ENCODE peak calls at places on chromosomes 3 and 15, in seven cellular contexts. J is stomach, P is K562, I is H1, T is A549, D is tibial nerve, H is suprapubic skin. U is an unnamed sample.

GRCh38 chr15:99054025-99054387 is 46.4 kb upstream of the PGPEP1L start:
- DNase-seq in J (no peak), P (no peak), I (no peak), T (no peak), D (no peak), H (no peak), U (no peak)

GRCh38 chr15:74835312-74835823 is 7.6 kb downstream of the ULK3 start:
- DNase-seq in J (peak), P (peak), I (peak), T (peak), D (peak), H (no peak), U (peak)

GRCh38 chr15:31434418-31435255 is 108.0 kb downstream of the KLF13 start:
- DNase-seq in J (peak), P (peak), I (no peak), T (no peak), D (peak), H (peak), U (peak)

GRCh38 chr3:149599236-149599635 is 58.6 kb downstream of the WWTR1 start:
- DNase-seq in J (no peak), P (no peak), I (no peak), T (no peak), D (peak), H (no peak), U (no peak)

GRCh38 chr3:33467786-33468185 is 27.6 kb upstream of the UBP1 start:
- DNase-seq in J (no peak), P (no peak), I (no peak), T (no peak), D (no peak), H (no peak), U (no peak)

GRCh38 chr3:175433026-175433668 is 574.0 kb downstream of the NAALADL2 start:
- DNase-seq in J (no peak), P (no peak), I (no peak), T (no peak), D (no peak), H (no peak), U (no peak)

GRCh38 chr3:37979798-37980476 is 10.6 kb upstream of the VILL start:
- DNase-seq in J (no peak), P (no peak), I (no peak), T (no peak), D (no peak), H (no peak), U (no peak)

GRCh38 chr3:177596248-177596821 is 399.1 kb upstream of the TBL1XR1 start:
- DNase-seq in J (peak), P (no peak), I (no peak), T (peak), D (no peak), H (no peak), U (no peak)

GRCh38 chr15:60840703-60841411 is 361.9 kb upstream of the ICE2 start:
- DNase-seq in J (no peak), P (no peak), I (no peak), T (no peak), D (no peak), H (no peak), U (no peak)

GRCh38 chr3:143421556-143421955 is 302.0 kb downstream of the CHST2 start:
- DNase-seq in J (no peak), P (no peak), I (no peak), T (no peak), D (no peak), H (no peak), U (no peak)

GRCh38 chr15:36831125-36831914 is 251.9 kb downstream of the CDIN1 start:
- DNase-seq in J (no peak), P (no peak), I (no peak), T (no peak), D (no peak), H (no peak), U (no peak)

GRCh38 chr3:107969994-107970896 is 120.6 kb downstream of the CD47 start:
- DNase-seq in J (no peak), P (no peak), I (no peak), T (peak), D (no peak), H (no peak), U (no peak)
- TF ChIP-seq POLR2A in J (no peak), P (no peak), I (no peak), T (no peak), D (no peak), H (no peak), U (no peak)

GRCh38 chr15:62880278-62880677 is 162.3 kb upstream of the TPM1 start:
- DNase-seq in J (no peak), P (no peak), I (no peak), T (no peak), D (no peak), H (no peak), U (no peak)
- TF ChIP-seq EP300 in J (no peak), P (no peak), I (no peak), T (no peak), D (no peak), H (no peak), U (no peak)

DNA sequence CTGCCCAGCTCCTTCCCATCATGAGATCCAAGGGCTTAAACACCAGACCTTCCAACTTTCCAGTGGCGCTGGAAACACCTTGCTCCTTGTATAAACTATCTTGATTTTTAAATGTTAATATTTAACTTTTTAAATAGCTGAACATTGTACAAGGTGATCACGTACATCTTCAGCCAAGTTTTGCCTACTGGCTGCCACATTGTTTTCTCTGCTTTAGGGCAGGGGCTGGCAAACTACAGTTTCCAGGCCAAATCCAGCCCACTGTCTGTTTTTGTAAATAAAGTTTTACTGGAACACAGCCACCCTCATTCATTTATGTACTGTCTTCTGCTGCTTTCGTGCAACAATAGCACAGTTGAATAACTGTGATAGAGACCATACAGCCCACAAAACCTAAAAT is 27.6 kb upstream of the FOXP1 start:
- DNase-seq in J (no peak), P (no peak), I (no peak), T (no peak), D (no peak), H (no peak), U (no peak)
- TF ChIP-seq POLR2A in J (no peak), P (no peak), I (no peak), T (no peak), D (no peak), H (no peak), U (no peak)

GRCh38 chr3:147449669-147450068 is 40.5 kb downstream of the ZIC1 start:
- DNase-seq in J (no peak), P (no peak), I (no peak), T (no peak), D (no peak), H (no peak), U (no peak)
- TF ChIP-seq EP300 in J (no peak), P (no peak), I (no peak), T (no peak), D (no peak), H (no peak), U (no peak)

DNA sequence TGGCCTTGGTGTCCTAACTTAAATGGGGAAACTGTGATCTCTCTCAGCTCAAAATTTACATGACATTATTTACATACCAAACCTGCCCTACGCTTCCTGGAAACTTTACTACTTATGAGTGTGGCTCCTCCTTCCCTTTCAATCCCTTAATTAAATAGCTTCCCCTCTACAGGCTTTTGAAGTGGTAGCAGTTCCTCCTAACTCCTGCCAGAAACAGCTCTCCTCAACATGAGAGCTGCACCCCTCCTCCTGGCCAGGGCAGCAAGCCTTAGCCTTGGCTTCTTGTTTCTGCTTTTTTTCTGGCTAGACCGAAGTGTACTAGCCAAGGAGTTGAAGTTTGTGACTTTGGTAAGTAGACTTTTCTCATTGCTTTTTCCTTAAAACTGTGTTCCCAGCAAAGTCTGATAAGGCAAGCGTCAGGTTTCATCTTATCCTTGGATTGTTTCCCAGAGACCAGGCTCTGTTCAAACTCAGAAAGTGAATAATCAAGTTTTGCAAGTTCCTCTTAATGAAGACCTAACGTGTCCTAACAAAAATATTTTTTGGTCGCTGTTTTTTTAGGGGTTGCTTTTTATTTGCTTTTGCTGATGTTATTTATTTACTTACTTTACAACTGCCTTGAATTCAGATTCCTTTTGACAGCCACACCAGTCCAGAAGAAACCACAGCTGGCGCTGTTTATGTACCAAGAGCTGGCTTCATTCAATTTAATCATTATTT is at the start of gene ACP3:
- DNase-seq in J (peak), P (no peak), I (no peak), T (peak), D (peak), H (no peak), U (peak)
- TF ChIP-seq POLR2A in J (no peak), P (no peak), I (no peak), T (no peak), D (no peak), H (no peak), U (no peak)

GRCh38 chr15:67149068-67149841 is 83.9 kb downstream of the SMAD3 start:
- DNase-seq in J (no peak), P (no peak), I (no peak), T (no peak), D (no peak), H (no peak), U (no peak)
- TF ChIP-seq EP300 in J (no peak), P (no peak), I (no peak), T (no peak), D (no peak), H (no peak), U (no peak)

GRCh38 chr3:49276475-49277356 is at the start of gene C3orf62:
- DNase-seq in J (peak), P (no peak), I (peak), T (peak), D (peak), H (peak), U (peak)
- TF ChIP-seq POLR2A in J (no peak), P (no peak), I (peak), T (peak), D (no peak), H (no peak), U (peak)